ENCODE peak calls at places on chromosomes 11 and 22, in ten cellular contexts. J is WERI-Rb-1, K is MM.1S, B is Peyer's patch, N is cardiac muscle cell, Q is B cell, H is HFFc6, M is fibroblast of pulmonary artery, X is lung, O is SK-N-SH. C is an unnamed sample.

GRCh38 chr11:74444173-74444832 is 23.0 kb downstream of the KCNE3 start:
- DNase-seq in J (no peak), K (no peak), B (no peak), N (peak; percentile 9), Q (no peak), H (no peak), M (no peak), X (no peak), O (no peak), C (no peak)

GRCh38 chr11:6152126-6152525 is 18.0 kb downstream of the OR52B2 start:
- DNase-seq in J (no peak), K (no peak), B (no peak), N (no peak), Q (no peak), H (no peak), M (no peak), X (no peak), O (no peak), C (no peak)

GRCh38 chr11:33936745-33937612 is 45.1 kb upstream of the LMO2 start:
- DNase-seq in J (peak; percentile 24), K (no peak), B (peak; percentile 54), N (peak; percentile 65), Q (no peak), H (peak; percentile 4), M (peak; percentile 69), X (peak; percentile 57), O (no peak), C (peak; percentile 3)

GRCh38 chr11:30855383-30856006 is 269.3 kb upstream of the MPPED2 start:
- DNase-seq in J (no peak), K (peak; percentile 11), B (no peak), N (peak; percentile 52), Q (no peak), H (no peak), M (peak; percentile 31), X (no peak), O (peak; percentile 12), C (no peak)

GRCh38 chr11:75768112-75768908 is at the start of gene DGAT2:
- DNase-seq in J (peak; percentile 69), K (peak; percentile 85), B (peak; percentile 89), N (peak; percentile 95), Q (peak; percentile 82), H (no peak), M (peak; percentile 60), X (peak; percentile 75), O (peak; percentile 93), C (peak; percentile 72)

GRCh38 chr11:110356769-110357671 is 60.6 kb upstream of the RDX start:
- DNase-seq in J (no peak), K (no peak), B (no peak), N (no peak), Q (no peak), H (peak; percentile 41), M (peak; percentile 25), X (no peak), O (no peak), C (peak; percentile 51)

GRCh38 chr11:5550440-5551095 is 2.2 kb upstream of the OR52H1 start:
- DNase-seq in J (no peak), K (no peak), B (no peak), N (no peak), Q (no peak), H (peak; percentile 92), M (peak; percentile 46), X (no peak), O (no peak), C (no peak)

GRCh38 chr11:105968021-105968697 is 53.9 kb downstream of the MSANTD4 start:
- DNase-seq in J (no peak), K (no peak), B (no peak), N (no peak), Q (no peak), H (no peak), M (peak; percentile 12), X (no peak), O (no peak), C (no peak)

GRCh38 chr11:79090191-79090590 is 350.6 kb downstream of the TENM4 start:
- DNase-seq in J (no peak), K (no peak), B (no peak), N (no peak), Q (no peak), H (no peak), M (no peak), X (no peak), O (no peak), C (no peak)

GRCh38 chr11:79088967-79089366 is 351.9 kb downstream of the TENM4 start:
- DNase-seq in J (peak; percentile 37), K (no peak), B (no peak), N (no peak), Q (no peak), H (no peak), M (no peak), X (no peak), O (no peak), C (no peak)

GRCh38 chr11:79086056-79086455 is 354.8 kb downstream of the TENM4 start:
- DNase-seq in J (peak; percentile 46), K (no peak), B (no peak), N (no peak), Q (no peak), H (no peak), M (no peak), X (no peak), O (no peak), C (no peak)

GRCh38 chr11:79087238-79087956 is 353.4 kb downstream of the TENM4 start:
- DNase-seq in J (no peak), K (no peak), B (no peak), N (peak; percentile 68), Q (no peak), H (peak; percentile 55), M (peak; percentile 83), X (no peak), O (peak; percentile 40), C (no peak)

DNA sequence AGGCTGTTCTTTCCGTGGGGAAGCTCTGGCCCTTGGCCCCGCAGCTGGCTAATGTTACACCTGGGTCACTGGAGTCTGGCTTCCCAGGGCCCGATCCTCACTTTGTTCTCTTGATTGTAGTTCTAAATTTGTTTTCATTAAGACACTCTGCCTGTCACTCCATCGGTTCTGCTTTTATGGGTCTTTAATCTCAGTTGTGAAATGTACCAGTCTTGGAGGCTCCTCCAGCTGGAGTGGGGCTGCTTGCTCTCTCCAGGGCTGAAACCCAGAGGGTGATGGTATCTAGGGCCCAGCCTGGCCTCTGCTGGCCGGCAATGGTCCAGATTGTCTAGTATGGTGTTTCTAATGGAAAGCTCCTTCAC is 352.9 kb downstream of the TENM4 start:
- DNase-seq in J (no peak), K (no peak), B (no peak), N (peak; percentile 32), Q (no peak), H (no peak), M (peak; percentile 30), X (no peak), O (peak; percentile 50), C (no peak)
- TF ChIP-seq CTCF in J (peak; percentile 8), K (no peak), B (no peak), N (peak; percentile 16), Q (no peak), H (no peak), M (no peak), X (no peak), O (peak; percentile 34), C (no peak)

DNA sequence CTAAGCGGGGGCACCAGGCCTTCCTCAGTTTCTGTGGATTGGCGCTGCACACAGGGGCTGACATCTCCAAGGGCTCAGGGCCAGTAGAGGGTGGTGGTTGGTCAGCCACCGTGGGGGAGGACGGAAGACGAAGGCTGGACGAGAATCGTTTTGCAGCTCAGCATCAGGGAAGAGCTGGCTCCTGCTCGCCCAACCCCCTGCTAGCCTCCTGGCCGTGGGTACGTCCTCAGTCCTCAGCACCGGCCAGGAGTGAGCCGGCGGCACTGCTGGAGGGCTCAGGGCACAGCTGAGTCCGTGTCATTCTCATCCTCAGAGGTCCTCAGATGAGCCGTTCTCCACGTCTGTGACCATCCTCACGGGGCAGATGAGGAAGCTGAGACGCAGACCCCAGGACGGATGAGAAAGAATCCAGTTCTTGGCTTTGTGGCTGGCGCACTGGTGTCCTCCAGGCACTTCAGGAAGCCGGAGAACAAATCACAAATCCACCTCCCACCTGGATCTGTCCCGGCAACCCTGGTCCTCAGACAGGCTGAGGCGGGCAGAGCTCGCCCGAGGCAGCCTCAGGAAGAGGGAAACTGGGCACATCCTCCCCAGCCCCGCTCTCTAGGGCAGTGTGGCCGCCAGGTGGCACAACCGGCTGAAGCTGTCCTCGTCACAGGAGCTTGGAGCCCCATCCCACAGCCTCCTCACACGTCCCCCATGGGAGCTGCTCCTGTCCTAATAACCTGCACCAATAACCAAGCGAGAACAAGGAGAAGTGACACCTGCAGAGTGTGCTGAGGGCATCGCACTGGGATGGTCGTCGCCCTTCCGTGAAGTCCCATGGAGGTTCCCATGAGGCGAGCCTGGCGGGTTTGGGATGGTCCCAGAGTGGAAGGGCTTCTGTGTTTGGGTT is 393.7 kb downstream of the BRD1 start:
- DNase-seq in J (no peak), K (no peak), B (no peak), N (no peak), Q (no peak), H (no peak), M (no peak), X (no peak), O (peak; percentile 60), C (peak; percentile 71)
- TF ChIP-seq CTCF in J (no peak), K (no peak), B (no peak), N (no peak), Q (no peak), H (no peak), M (no peak), X (no peak), O (no peak), C (peak; percentile 37)

GRCh38 chr11:62400281-62400680 is 18.6 kb upstream of the SCGB1A1 start:
- DNase-seq in J (no peak), K (no peak), B (no peak), N (no peak), Q (no peak), H (no peak), M (no peak), X (no peak), O (no peak), C (no peak)

GRCh38 chr11:62401781-62402180 is 17.1 kb upstream of the SCGB1A1 start:
- DNase-seq in J (no peak), K (no peak), B (no peak), N (no peak), Q (no peak), H (no peak), M (no peak), X (no peak), O (no peak), C (no peak)

GRCh38 chr11:62399868-62400245 is 19.0 kb upstream of the SCGB1A1 start:
- DNase-seq in J (no peak), K (no peak), B (no peak), N (no peak), Q (no peak), H (no peak), M (no peak), X (no peak), O (no peak), C (no peak)

GRCh38 chr11:62401356-62401755 is 17.5 kb upstream of the SCGB1A1 start:
- DNase-seq in J (no peak), K (no peak), B (no peak), N (no peak), Q (no peak), H (no peak), M (no peak), X (no peak), O (no peak), C (no peak)

GRCh38 chr11:62400760-62401159 is 18.1 kb upstream of the SCGB1A1 start:
- DNase-seq in J (peak; percentile 48), K (no peak), B (peak; percentile 66), N (peak; percentile 42), Q (no peak), H (peak; percentile 72), M (peak; percentile 82), X (peak; percentile 50), O (peak; percentile 93), C (no peak)
- TF ChIP-seq CTCF in J (no peak), K (no peak), B (no peak), N (no peak), Q (no peak), H (no peak), M (no peak), X (no peak), O (no peak), C (no peak)

GRCh38 chr11:27295928-27296327 is 67.1 kb downstream of the CCDC34 start:
- DNase-seq in J (no peak), K (no peak), B (no peak), N (no peak), Q (no peak), H (no peak), M (no peak), X (no peak), O (no peak), C (no peak)
- TF ChIP-seq CTCF in J (no peak), K (no peak), B (no peak), N (no peak), Q (no peak), H (no peak), M (no peak), X (no peak), O (no peak), C (no peak)

C was measured in Calu3.